ENCODE peak calls at places on chromosomes 1 and 21, in seven cellular contexts. F is body of pancreas, B is K562, L is GM12891, N is prostate gland, M is esophagus muscularis mucosa, O is stomach. V is an unnamed sample.

GRCh38 chr1:109910123-109910962 is at the start of gene CSF1:
- DNase-seq in F (peak), B (peak), L (peak), N (peak), M (peak), O (peak), V (peak)

GRCh38 chr1:55612988-55613387 is 397.8 kb upstream of the USP24 start:
- DNase-seq in F (no peak), B (no peak), L (no peak), N (no peak), M (peak), O (no peak), V (no peak)

GRCh38 chr1:97427371-97427770 is 493.5 kb downstream of the DPYD start:
- DNase-seq in F (no peak), B (no peak), L (no peak), N (no peak), M (no peak), O (no peak), V (no peak)

GRCh38 chr1:202831906-202832305 is 21.2 kb downstream of the PCAT6 start:
- DNase-seq in F (no peak), B (no peak), L (no peak), N (no peak), M (no peak), O (no peak), V (no peak)

GRCh38 chr1:208029381-208030319 is 118.7 kb upstream of the CD34 start:
- DNase-seq in F (no peak), B (no peak), L (no peak), N (no peak), M (no peak), O (no peak), V (peak)

GRCh38 chr21:29164330-29164942 is 34.0 kb downstream of the MAP3K7CL start:
- DNase-seq in F (no peak), B (peak), L (no peak), N (no peak), M (no peak), O (no peak), V (no peak)

GRCh38 chr1:109509176-109510134 is at the start of gene AMIGO1:
- DNase-seq in F (peak), B (peak), L (peak), N (peak), M (no peak), O (peak), V (no peak)

GRCh38 chr21:36749935-36750578 is 51.1 kb downstream of the SIM2 start:
- DNase-seq in F (no peak), B (no peak), L (no peak), N (no peak), M (no peak), O (no peak), V (no peak)

GRCh38 chr1:30754684-30755171 is 2.8 kb downstream of the LAPTM5 start:
- DNase-seq in F (no peak), B (no peak), L (no peak), N (no peak), M (no peak), O (no peak), V (no peak)

GRCh38 chr1:34610063-34610462 is 144.8 kb upstream of the GJB5 start:
- DNase-seq in F (no peak), B (no peak), L (no peak), N (no peak), M (no peak), O (no peak), V (no peak)

GRCh38 chr1:175317309-175317708 is 124.7 kb upstream of the KIAA0040 start:
- DNase-seq in F (peak), B (peak), L (no peak), N (no peak), M (peak), O (no peak), V (no peak)

GRCh38 chr1:20248954-20249612 is 41.6 kb upstream of the VWA5B1 start:
- DNase-seq in F (no peak), B (no peak), L (no peak), N (no peak), M (no peak), O (no peak), V (no peak)

GRCh38 chr1:240004086-240004749 is 87.5 kb upstream of the FMN2 start:
- DNase-seq in F (peak), B (peak), L (no peak), N (no peak), M (no peak), O (no peak), V (peak)

GRCh38 chr21:37166733-37167132 is 93.7 kb downstream of the TTC3 start:
- DNase-seq in F (no peak), B (peak), L (no peak), N (no peak), M (no peak), O (no peak), V (peak)

GRCh38 chr21:45329261-45330074 is 41.8 kb upstream of the POFUT2 start:
- DNase-seq in F (peak), B (no peak), L (no peak), N (no peak), M (no peak), O (no peak), V (peak)

GRCh38 chr1:155173478-155174333 is at the start of gene TRIM46:
- DNase-seq in F (no peak), B (peak), L (peak), N (no peak), M (peak), O (peak), V (peak)
- TF ChIP-seq POLR2A in F (no peak), B (no peak), L (no peak), N (no peak), M (no peak), O (no peak), V (no peak)

DNA sequence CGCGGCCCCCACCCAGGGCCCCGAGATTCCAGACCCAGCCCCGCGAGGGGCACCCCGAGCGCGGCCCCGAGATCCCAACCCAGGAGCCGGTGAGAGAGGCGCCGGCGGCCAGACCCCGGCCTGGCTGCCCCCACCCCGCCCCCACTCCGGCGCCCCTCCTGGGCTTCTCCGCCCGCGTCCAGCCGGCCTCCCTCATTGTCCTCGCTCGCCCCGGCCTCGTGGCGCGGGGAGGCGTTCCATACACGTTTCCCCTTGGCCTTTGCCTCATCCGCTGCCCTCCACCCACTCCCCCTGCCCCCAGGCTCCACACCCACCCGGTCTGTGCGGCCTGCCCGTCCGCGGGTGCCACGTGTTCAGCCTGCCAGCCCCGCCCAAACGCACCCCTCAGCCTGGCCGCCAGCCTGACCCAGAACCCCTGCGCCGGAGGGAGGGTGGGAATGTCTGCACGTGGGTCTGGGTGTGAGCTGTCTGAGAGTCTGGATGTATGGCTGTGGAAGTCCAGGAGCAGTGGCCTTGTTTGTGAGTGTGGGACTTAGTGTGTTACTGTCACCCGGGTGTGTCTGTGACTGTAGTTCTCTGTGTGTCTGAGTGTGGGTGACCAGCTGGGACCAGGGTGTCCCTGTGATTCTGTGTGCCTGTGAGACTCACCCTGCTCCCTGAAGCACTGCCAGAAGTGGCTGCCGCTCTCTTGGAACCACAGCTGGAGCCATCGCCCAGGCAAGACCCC is 681 bp downstream of the B4GALT2 start:
- DNase-seq in F (peak), B (peak), L (no peak), N (no peak), M (no peak), O (peak), V (peak)
- TF ChIP-seq POLR2A in F (no peak), B (peak), L (no peak), N (no peak), M (no peak), O (no peak), V (no peak)

GRCh38 chr1:24874056-24874455 is 56.0 kb downstream of the RUNX3 start:
- DNase-seq in F (no peak), B (no peak), L (no peak), N (no peak), M (no peak), O (no peak), V (no peak)
- TF ChIP-seq POLR2A in F (no peak), B (no peak), L (no peak), N (no peak), M (no peak), O (no peak), V (no peak)

GRCh38 chr1:235077571-235078479 is 50.8 kb downstream of the TOMM20 start:
- DNase-seq in F (no peak), B (no peak), L (no peak), N (no peak), M (no peak), O (no peak), V (no peak)
- TF ChIP-seq POLR2A in F (no peak), B (no peak), L (no peak), N (no peak), M (no peak), O (no peak), V (no peak)

GRCh38 chr21:34818663-34819158 is 149.9 kb downstream of the CLIC6 start:
- DNase-seq in F (no peak), B (no peak), L (no peak), N (peak), M (no peak), O (no peak), V (no peak)

GRCh38 chr21:34819357-34819999 is 150.7 kb downstream of the CLIC6 start:
- DNase-seq in F (no peak), B (no peak), L (no peak), N (no peak), M (no peak), O (no peak), V (no peak)

GRCh38 chr21:34820051-34820450 is 151.3 kb downstream of the CLIC6 start:
- DNase-seq in F (no peak), B (peak), L (no peak), N (no peak), M (no peak), O (no peak), V (no peak)

GRCh38 chr21:34815831-34816700 is 147.3 kb downstream of the CLIC6 start:
- DNase-seq in F (no peak), B (no peak), L (no peak), N (no peak), M (no peak), O (no peak), V (no peak)

GRCh38 chr21:34817821-34818662 is 149.2 kb downstream of the CLIC6 start:
- DNase-seq in F (peak), B (no peak), L (no peak), N (no peak), M (no peak), O (no peak), V (no peak)
- TF ChIP-seq POLR2A in F (no peak), B (no peak), L (no peak), N (no peak), M (no peak), O (no peak), V (no peak)

GRCh38 chr1:19087017-19087736 is 122.9 kb downstream of the UBR4 start:
- DNase-seq in F (no peak), B (no peak), L (no peak), N (peak), M (no peak), O (no peak), V (no peak)

GRCh38 chr1:19086176-19086875 is 123.7 kb downstream of the UBR4 start:
- DNase-seq in F (peak), B (no peak), L (no peak), N (peak), M (no peak), O (peak), V (no peak)

GRCh38 chr1:19089524-19089923 is 120.5 kb downstream of the UBR4 start:
- DNase-seq in F (no peak), B (no peak), L (no peak), N (no peak), M (no peak), O (no peak), V (no peak)

GRCh38 chr1:19088717-19089442 is 121.2 kb downstream of the UBR4 start:
- DNase-seq in F (no peak), B (no peak), L (no peak), N (no peak), M (no peak), O (no peak), V (no peak)

DNA sequence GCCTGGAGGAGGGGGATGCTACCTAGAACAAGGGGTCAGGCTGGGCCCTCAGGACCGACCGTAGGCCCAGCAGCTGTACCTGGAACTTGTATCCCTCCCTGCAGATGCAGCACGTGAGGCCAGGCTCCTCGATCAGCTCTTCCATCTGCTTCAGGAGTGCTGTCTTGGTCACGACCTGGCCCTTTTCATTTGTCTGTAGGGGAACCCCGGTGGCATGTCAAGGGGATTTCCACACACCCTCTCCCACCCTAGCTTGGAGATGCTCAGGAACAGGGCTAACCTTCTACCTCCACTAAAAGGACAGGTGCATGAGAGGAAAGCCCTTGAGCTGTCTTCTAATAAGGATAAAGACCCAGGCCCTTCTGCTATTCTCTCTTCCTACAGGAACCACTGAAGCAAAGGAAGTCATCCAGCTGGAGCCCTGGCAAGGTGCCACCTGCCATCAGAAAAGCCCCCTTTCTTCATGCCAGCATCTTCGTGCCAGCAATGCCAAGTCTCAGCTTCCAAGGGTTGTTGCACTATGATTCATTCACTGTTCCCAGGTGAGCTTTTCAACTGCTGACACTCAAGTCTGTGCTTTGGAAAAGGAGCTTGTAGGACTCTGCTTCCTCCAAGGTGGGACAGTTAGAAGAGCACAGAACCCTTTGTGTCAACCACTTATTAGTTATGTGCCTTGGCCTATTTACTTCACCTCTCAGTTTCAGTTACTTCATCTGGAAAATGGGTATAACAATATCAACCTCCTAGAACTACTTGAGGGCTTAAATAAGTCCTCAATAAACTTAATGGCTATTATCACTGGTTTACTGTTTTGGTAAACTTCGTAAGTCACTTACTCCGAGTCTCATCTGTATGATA is 122.1 kb downstream of the UBR4 start:
- DNase-seq in F (peak), B (no peak), L (no peak), N (no peak), M (no peak), O (no peak), V (no peak)
- TF ChIP-seq POLR2A in F (no peak), B (no peak), L (no peak), N (no peak), M (no peak), O (no peak), V (no peak)